ENCODE peak calls at places on chromosomes 4 and X, in five cellular contexts. W, D, O, V and H are unnamed samples.
A peak's percentile ranks its signal among the peaks of the same experiment; 100 is the strongest.

GRCh38 chr4:20840648-20841190 is 140.5 kb downstream of the PACRGL start:
- DNase-seq in W (no peak), D (no peak), O (no peak), V (no peak), H (no peak)

GRCh38 chrX:117973175-117974075 is 143.2 kb downstream of the KLHL13 start:
- DNase-seq in W (no peak), D (peak; percentile 30), O (peak; percentile 49), V (no peak), H (no peak)

GRCh38 chrX:150700107-150700506 is 6.9 kb downstream of the MTMR1 start:
- DNase-seq in W (no peak), D (no peak), O (no peak), V (no peak), H (no peak)

GRCh38 chr4:749771-750666 is 44.4 kb downstream of the PCGF3 start:
- DNase-seq in W (no peak), D (no peak), O (no peak), V (no peak), H (peak; percentile 54)

GRCh38 chr4:3202836-3203820 is 45.8 kb upstream of the MSANTD1 start:
- DNase-seq in W (no peak), D (no peak), O (no peak), V (no peak), H (no peak)

GRCh38 chr4:145216532-145216931 is 36.1 kb upstream of the OTUD4 start:
- DNase-seq in W (peak; percentile 61), D (peak; percentile 13), O (no peak), V (peak; percentile 24), H (peak; percentile 62)

GRCh38 chr4:69787879-69788278 is 27.5 kb upstream of the SULT1B1 start:
- DNase-seq in W (peak; percentile 89), D (no peak), O (no peak), V (no peak), H (no peak)

GRCh38 chrX:31353095-31353494 is 281.3 kb upstream of the FTHL17 start:
- DNase-seq in W (peak; percentile 63), D (no peak), O (no peak), V (no peak), H (peak; percentile 75)

GRCh38 chr4:165765053-165765452 is 108.0 kb upstream of the TLL1 start:
- DNase-seq in W (peak; percentile 79), D (no peak), O (no peak), V (no peak), H (no peak)

GRCh38 chrX:41922125-41922521 is 1.2 kb downstream of the CASK start:
- DNase-seq in W (peak; percentile 32), D (peak; percentile 27), O (peak; percentile 8), V (no peak), H (peak; percentile 68)

GRCh38 chr4:77600521-77601451 is 4.8 kb upstream of the CXCL13 start:
- DNase-seq in W (peak; percentile 58), D (peak; percentile 38), O (peak; percentile 64), V (peak; percentile 37), H (peak; percentile 58)

GRCh38 chrX:40149286-40150175 is 51.8 kb upstream of the BCOR start:
- DNase-seq in W (no peak), D (no peak), O (peak; percentile 16), V (no peak), H (no peak)

GRCh38 chrX:115047715-115048114 is 30.3 kb upstream of the IL13RA2 start:
- DNase-seq in W (no peak), D (no peak), O (no peak), V (no peak), H (peak; percentile 10)

GRCh38 chr4:20192754-20193521 is 58.8 kb upstream of the SLIT2 start:
- DNase-seq in W (peak; percentile 92), D (no peak), O (no peak), V (no peak), H (peak; percentile 50)

GRCh38 chrX:10021461-10022272 is 54.5 kb downstream of the CLDN34 start:
- DNase-seq in W (peak; percentile 36), D (no peak), O (no peak), V (no peak), H (peak; percentile 46)

GRCh38 chrX:102659790-102660757 is 8.8 kb downstream of the GPRASP1 start:
- DNase-seq in W (no peak), D (peak; percentile 74), O (peak; percentile 80), V (no peak), H (peak; percentile 81)

GRCh38 chr4:145808021-145808650 is 128.2 kb downstream of the C4orf51 start:
- DNase-seq in W (peak; percentile 98), D (peak; percentile 65), O (no peak), V (peak; percentile 96), H (peak; percentile 97)

GRCh38 chrX:39201305-39201990 is 400.2 kb downstream of the MID1IP1 start:
- DNase-seq in W (no peak), D (no peak), O (no peak), V (no peak), H (peak; percentile 15)

GRCh38 chr4:6999172-7000086 is 43.7 kb upstream of the TADA2B start:
- DNase-seq in W (peak; percentile 83), D (no peak), O (no peak), V (peak; percentile 78), H (no peak)

GRCh38 chrX:11996810-11997209 is 141.5 kb upstream of the FRMPD4 start:
- DNase-seq in W (no peak), D (no peak), O (no peak), V (no peak), H (no peak)

GRCh38 chrX:17474892-17475291 is 99.9 kb downstream of the NHS start:
- DNase-seq in W (peak; percentile 82), D (no peak), O (no peak), V (no peak), H (peak; percentile 75)

GRCh38 chr4:7108046-7108625 is 40.3 kb upstream of the GRPEL1 start:
- DNase-seq in W (no peak), D (peak; percentile 9), O (no peak), V (no peak), H (no peak)

GRCh38 chr4:181308476-181309170 is 934.6 kb upstream of the TENM3 start:
- DNase-seq in W (no peak), D (no peak), O (peak; percentile 46), V (no peak), H (no peak)

GRCh38 chr4:13920111-13920875 is 292.8 kb upstream of the BOD1L1 start:
- DNase-seq in W (peak; percentile 82), D (no peak), O (no peak), V (no peak), H (peak; percentile 72)

GRCh38 chr4:8441499-8442091 is 1.0 kb downstream of the TRMT44 start:
- DNase-seq in W (peak; percentile 4), D (no peak), O (no peak), V (no peak), H (no peak)

GRCh38 chrX:17414839-17415238 is 39.8 kb downstream of the NHS start:
- DNase-seq in W (no peak), D (no peak), O (peak; percentile 16), V (no peak), H (no peak)

GRCh38 chrX:136541294-136541693 is 9.3 kb downstream of the VGLL1 start:
- DNase-seq in W (no peak), D (no peak), O (no peak), V (no peak), H (no peak)

GRCh38 chrX:133468081-133468480 is 52.8 kb upstream of the GPC4 start:
- DNase-seq in W (no peak), D (no peak), O (no peak), V (no peak), H (no peak)

GRCh38 chr4:124722069-124722468 is 9.5 kb upstream of the ANKRD50 start:
- DNase-seq in W (no peak), D (no peak), O (no peak), V (no peak), H (peak; percentile 17)

GRCh38 chrX:103153661-103154060 is 60.7 kb upstream of the NXF3 start:
- DNase-seq in W (peak; percentile 73), D (no peak), O (no peak), V (no peak), H (no peak)

GRCh38 chr4:145898926-145899531 is 39.6 kb downstream of the ZNF827 start:
- DNase-seq in W (no peak), D (no peak), O (no peak), V (no peak), H (no peak)

GRCh38 chr4:10495651-10496050 is 38.4 kb upstream of the ZNF518B start:
- DNase-seq in W (no peak), D (no peak), O (no peak), V (no peak), H (no peak)

GRCh38 chr4:13865871-13866669 is 238.5 kb upstream of the BOD1L1 start:
- DNase-seq in W (peak; percentile 63), D (no peak), O (no peak), V (no peak), H (peak; percentile 39)

GRCh38 chr4:57064811-57065711 is 45.1 kb downstream of the IGFBP7 start:
- DNase-seq in W (peak; percentile 78), D (peak; percentile 50), O (no peak), V (no peak), H (peak; percentile 92)

GRCh38 chr4:68250151-68250930 is 4.8 kb upstream of the TMPRSS11B start:
- DNase-seq in W (no peak), D (no peak), O (no peak), V (no peak), H (no peak)
- TF ChIP-seq EZH2phosphoT487 in W (no peak), D (no peak), O (no peak), V (no peak), H (no peak)

DNA sequence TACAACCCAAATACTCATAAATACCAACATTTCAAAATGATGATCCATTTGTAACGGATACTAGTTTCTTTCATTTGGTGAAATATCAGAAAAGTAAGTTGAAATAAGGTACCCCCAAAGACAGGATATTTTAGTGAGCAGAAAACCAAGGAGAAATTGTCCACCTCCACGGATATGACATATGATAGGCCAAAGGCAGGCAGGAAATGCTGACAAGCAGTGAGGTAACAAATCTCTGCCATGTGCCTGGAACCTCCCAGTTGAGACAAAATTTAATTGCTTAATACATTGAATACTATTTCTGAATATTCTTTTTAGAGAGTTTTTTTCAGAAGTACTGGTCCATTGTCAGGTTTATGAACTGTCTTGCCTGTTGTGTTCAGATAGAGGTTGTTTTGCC is 118.8 kb downstream of the GATB start:
- DNase-seq in W (no peak), D (no peak), O (no peak), V (no peak), H (no peak)
- H3K9ac ChIP-seq in W (no peak overlapping the region), D (no peak overlapping the region), O (no peak overlapping the region), V (no peak overlapping the region), H (no peak overlapping the region)

DNA sequence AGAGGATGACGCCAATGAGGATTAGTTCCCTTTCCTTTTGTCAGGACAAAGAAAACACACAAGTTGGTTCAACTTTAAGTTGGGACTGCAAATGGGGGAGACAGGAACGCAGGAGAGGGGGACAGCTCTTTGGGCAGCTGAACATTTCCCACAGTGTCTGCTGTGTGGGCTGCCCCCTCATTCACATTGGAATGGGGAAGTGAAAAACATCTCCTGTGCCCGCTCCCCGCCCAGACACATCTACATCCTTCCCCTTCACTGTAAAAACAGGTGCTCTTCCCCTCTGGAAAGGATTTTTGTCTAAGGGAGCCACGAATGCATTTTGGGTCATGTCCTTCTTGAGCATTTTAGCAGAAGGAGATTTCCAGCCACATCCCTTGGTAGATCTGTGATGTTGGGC is 44.5 kb upstream of the TBC1D9 start:
- DNase-seq in W (no peak), D (no peak), O (no peak), V (no peak), H (no peak)
- H2AFZ ChIP-seq in W (no peak overlapping the region), D (no peak overlapping the region), O (peak overlapping the region; percentile 50), V (no peak overlapping the region), H (no peak overlapping the region)

DNA sequence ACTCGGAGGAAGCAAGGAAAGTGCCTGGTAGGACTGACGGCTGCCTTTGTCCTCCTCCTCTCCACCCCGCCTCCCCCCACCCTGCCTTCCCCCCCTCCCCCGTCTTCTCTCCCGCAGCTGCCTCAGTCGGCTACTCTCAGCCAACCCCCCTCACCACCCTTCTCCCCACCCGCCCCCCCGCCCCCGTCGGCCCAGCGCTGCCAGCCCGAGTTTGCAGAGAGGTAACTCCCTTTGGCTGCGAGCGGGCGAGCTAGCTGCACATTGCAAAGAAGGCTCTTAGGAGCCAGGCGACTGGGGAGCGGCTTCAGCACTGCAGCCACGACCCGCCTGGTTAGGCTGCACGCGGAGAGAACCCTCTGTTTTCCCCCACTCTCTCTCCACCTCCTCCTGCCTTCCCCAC is 460 bp downstream of the AR start:
- DNase-seq in W (no peak), D (peak; percentile 11), O (peak; percentile 67), V (no peak), H (peak; percentile 55)
- TF ChIP-seq EZH2phosphoT487 in W (no peak), D (no peak), O (no peak), V (no peak), H (no peak)